ENCODE peak calls at places on chromosomes 7 and 10, in eight cellular contexts. One of them, this sample, is unnamed. For H3K4me1, the result is how much of the 10 kb centered on the place peaks cover.

GRCh38 chr7:46317256-46317655 is 396.2 kb upstream of the IGFBP3 start:
- DNase-seq in hepatocyte: no peak
- DNase-seq in endodermal cell: no peak
- DNase-seq in mammary epithelial cell: no peak
- DNase-seq in GM12878: no peak
- DNase-seq in HCT116: no peak
- DNase-seq in stomach: no peak
- DNase-seq in vagina: no peak
- DNase-seq in this sample: no peak

GRCh38 chr7:51226042-51226755 is 90.4 kb downstream of the COBL start:
- DNase-seq in hepatocyte: peak
- DNase-seq in vagina: peak
- DNase-seq in HCT116: no peak
- DNase-seq in endodermal cell: no peak
- DNase-seq in stomach: no peak
- DNase-seq in GM12878: no peak
- DNase-seq in mammary epithelial cell: peak
- DNase-seq in this sample: no peak

GRCh38 chr7:126185959-126186580 is 1066.7 kb downstream of the GRM8 start:
- DNase-seq in endodermal cell: peak
- DNase-seq in HCT116: no peak
- DNase-seq in mammary epithelial cell: peak
- DNase-seq in vagina: no peak
- DNase-seq in stomach: no peak
- DNase-seq in hepatocyte: no peak
- DNase-seq in GM12878: no peak
- DNase-seq in this sample: no peak

GRCh38 chr7:116443101-116443523 is 56.4 kb upstream of the CAV2 start:
- DNase-seq in stomach: no peak
- DNase-seq in GM12878: no peak
- DNase-seq in endodermal cell: no peak
- DNase-seq in HCT116: peak
- DNase-seq in hepatocyte: peak
- DNase-seq in vagina: no peak
- DNase-seq in mammary epithelial cell: peak
- DNase-seq in this sample: no peak

GRCh38 chr10:30749368-30749767 is 119.8 kb upstream of the LYZL2 start:
- DNase-seq in mammary epithelial cell: no peak
- DNase-seq in hepatocyte: no peak
- DNase-seq in HCT116: no peak
- DNase-seq in GM12878: no peak
- DNase-seq in vagina: no peak
- DNase-seq in stomach: no peak
- DNase-seq in endodermal cell: no peak
- DNase-seq in this sample: no peak

GRCh38 chr7:83248000-83248399 is 85.3 kb upstream of the PCLO start:
- DNase-seq in GM12878: no peak
- DNase-seq in mammary epithelial cell: no peak
- DNase-seq in stomach: no peak
- DNase-seq in endodermal cell: no peak
- DNase-seq in hepatocyte: no peak
- DNase-seq in vagina: no peak
- DNase-seq in HCT116: no peak
- DNase-seq in this sample: no peak

GRCh38 chr7:90804370-90804769 is 208.2 kb downstream of the CDK14 start:
- DNase-seq in GM12878: no peak
- DNase-seq in mammary epithelial cell: no peak
- DNase-seq in HCT116: no peak
- DNase-seq in stomach: no peak
- DNase-seq in vagina: no peak
- DNase-seq in endodermal cell: no peak
- DNase-seq in hepatocyte: no peak
- DNase-seq in this sample: no peak

GRCh38 chr10:5534880-5535856 is 10.4 kb downstream of the CALML3 start:
- DNase-seq in GM12878: no peak
- DNase-seq in endodermal cell: peak
- DNase-seq in stomach: no peak
- DNase-seq in mammary epithelial cell: peak
- DNase-seq in vagina: no peak
- DNase-seq in HCT116: no peak
- DNase-seq in hepatocyte: no peak
- DNase-seq in this sample: no peak

GRCh38 chr10:58970160-58970915 is 206.1 kb upstream of the PHYHIPL start:
- DNase-seq in GM12878: no peak
- DNase-seq in vagina: no peak
- DNase-seq in endodermal cell: no peak
- DNase-seq in hepatocyte: no peak
- DNase-seq in stomach: no peak
- DNase-seq in mammary epithelial cell: no peak
- DNase-seq in HCT116: no peak
- DNase-seq in this sample: no peak

GRCh38 chr10:89427629-89428028 is 13.3 kb downstream of the IFIT5 start:
- DNase-seq in hepatocyte: no peak
- DNase-seq in GM12878: no peak
- DNase-seq in vagina: no peak
- DNase-seq in mammary epithelial cell: peak
- DNase-seq in endodermal cell: no peak
- DNase-seq in stomach: no peak
- DNase-seq in HCT116: no peak
- DNase-seq in this sample: no peak

GRCh38 chr10:115844592-115844991 is 428.4 kb downstream of the GFRA1 start:
- DNase-seq in stomach: no peak
- DNase-seq in hepatocyte: peak
- DNase-seq in vagina: no peak
- DNase-seq in mammary epithelial cell: no peak
- DNase-seq in HCT116: no peak
- DNase-seq in GM12878: no peak
- DNase-seq in endodermal cell: no peak
- DNase-seq in this sample: no peak

GRCh38 chr10:33460461-33461294 is 126.2 kb upstream of the NRP1 start:
- DNase-seq in hepatocyte: peak
- DNase-seq in mammary epithelial cell: no peak
- DNase-seq in endodermal cell: no peak
- DNase-seq in stomach: peak
- DNase-seq in HCT116: no peak
- DNase-seq in vagina: no peak
- DNase-seq in GM12878: no peak
- DNase-seq in this sample: peak

GRCh38 chr7:617614-618538 is 98.2 kb upstream of the PDGFA start:
- DNase-seq in hepatocyte: peak
- DNase-seq in vagina: no peak
- DNase-seq in GM12878: no peak
- DNase-seq in stomach: no peak
- DNase-seq in HCT116: no peak
- DNase-seq in endodermal cell: no peak
- DNase-seq in mammary epithelial cell: no peak
- DNase-seq in this sample: peak

GRCh38 chr7:36794689-36795088 is 70.4 kb upstream of the AOAH start:
- DNase-seq in mammary epithelial cell: peak
- DNase-seq in GM12878: no peak
- DNase-seq in HCT116: no peak
- DNase-seq in stomach: no peak
- DNase-seq in vagina: no peak
- DNase-seq in endodermal cell: peak
- DNase-seq in hepatocyte: no peak
- DNase-seq in this sample: no peak

GRCh38 chr7:134155871-134156270 is 28.7 kb downstream of the LRGUK start:
- DNase-seq in mammary epithelial cell: no peak
- DNase-seq in stomach: no peak
- DNase-seq in GM12878: no peak
- DNase-seq in HCT116: no peak
- DNase-seq in endodermal cell: no peak
- DNase-seq in hepatocyte: no peak
- DNase-seq in vagina: no peak
- DNase-seq in this sample: no peak

GRCh38 chr10:58785354-58785753 is 272.7 kb downstream of the BICC1 start:
- DNase-seq in stomach: no peak
- DNase-seq in mammary epithelial cell: no peak
- DNase-seq in HCT116: no peak
- DNase-seq in GM12878: no peak
- DNase-seq in vagina: no peak
- DNase-seq in endodermal cell: no peak
- DNase-seq in hepatocyte: no peak
- DNase-seq in this sample: no peak

GRCh38 chr7:117014673-117015133 is 61.4 kb downstream of the ST7 start:
- DNase-seq in vagina: no peak
- DNase-seq in stomach: peak
- DNase-seq in endodermal cell: no peak
- DNase-seq in mammary epithelial cell: peak
- DNase-seq in GM12878: no peak
- DNase-seq in hepatocyte: peak
- DNase-seq in HCT116: no peak
- DNase-seq in this sample: peak

GRCh38 chr7:75639893-75640600 is 98.7 kb downstream of the HIP1 start:
- DNase-seq in stomach: no peak
- DNase-seq in mammary epithelial cell: no peak
- DNase-seq in vagina: no peak
- DNase-seq in HCT116: no peak
- DNase-seq in GM12878: no peak
- DNase-seq in endodermal cell: no peak
- DNase-seq in hepatocyte: no peak
- DNase-seq in this sample: no peak

GRCh38 chr7:151923097-151923876 is 33.0 kb upstream of the GALNTL5 start:
- DNase-seq in HCT116: no peak
- DNase-seq in hepatocyte: no peak
- DNase-seq in vagina: no peak
- DNase-seq in stomach: peak
- DNase-seq in GM12878: no peak
- DNase-seq in mammary epithelial cell: peak
- DNase-seq in endodermal cell: no peak
- DNase-seq in this sample: no peak

GRCh38 chr7:99204078-99204477 is 3.8 kb downstream of the KPNA7 start:
- DNase-seq in endodermal cell: no peak
- DNase-seq in stomach: no peak
- DNase-seq in hepatocyte: no peak
- DNase-seq in HCT116: no peak
- DNase-seq in vagina: no peak
- DNase-seq in GM12878: no peak
- DNase-seq in mammary epithelial cell: no peak
- DNase-seq in this sample: no peak

GRCh38 chr7:73570977-73571376 is 7.4 kb downstream of the TBL2 start:
- DNase-seq in mammary epithelial cell: no peak
- DNase-seq in HCT116: no peak
- DNase-seq in hepatocyte: no peak
- DNase-seq in endodermal cell: no peak
- DNase-seq in stomach: no peak
- DNase-seq in vagina: no peak
- DNase-seq in GM12878: no peak
- DNase-seq in this sample: no peak

GRCh38 chr10:96257944-96258343 is 13.4 kb downstream of the BLNK start:
- DNase-seq in endodermal cell: no peak
- DNase-seq in stomach: no peak
- DNase-seq in hepatocyte: no peak
- DNase-seq in GM12878: no peak
- DNase-seq in HCT116: no peak
- DNase-seq in mammary epithelial cell: no peak
- DNase-seq in vagina: peak
- DNase-seq in this sample: no peak

GRCh38 chr10:114767589-114768393 is 53.8 kb upstream of the FHIP2A start:
- DNase-seq in HCT116: no peak
- DNase-seq in hepatocyte: peak
- DNase-seq in vagina: no peak
- DNase-seq in endodermal cell: peak
- DNase-seq in stomach: peak
- DNase-seq in mammary epithelial cell: peak
- DNase-seq in GM12878: no peak
- DNase-seq in this sample: peak

DNA sequence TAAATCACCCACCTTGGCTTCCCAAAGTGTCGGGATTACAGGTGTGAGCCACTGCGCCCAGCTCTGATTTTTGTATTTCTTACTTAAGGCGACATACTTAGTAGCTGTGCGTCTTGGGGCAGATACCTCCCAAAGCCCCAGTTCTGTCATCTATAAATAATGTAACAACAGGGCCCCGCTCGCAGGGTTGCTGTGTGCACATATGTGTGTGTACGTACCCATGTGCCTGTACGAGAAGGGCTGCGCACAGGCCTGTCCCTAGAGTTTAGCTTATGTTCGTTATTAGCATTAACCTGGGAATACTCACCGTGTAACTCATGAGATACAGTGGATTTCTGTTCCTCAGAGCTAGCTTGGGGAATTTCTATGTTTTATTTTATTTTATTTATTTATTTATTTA is 103.6 kb downstream of the CUX1 start:
- DNase-seq in HCT116: no peak
- DNase-seq in vagina: no peak
- DNase-seq in GM12878: no peak
- DNase-seq in endodermal cell: no peak
- DNase-seq in stomach: no peak
- DNase-seq in mammary epithelial cell: no peak
- DNase-seq in hepatocyte: no peak
- DNase-seq in this sample: no peak
- H3K4me1 ChIP-seq in HCT116: half or more
- H3K4me1 ChIP-seq in vagina: under half
- H3K4me1 ChIP-seq in GM12878: under half
- H3K4me1 ChIP-seq in endodermal cell: under half
- H3K4me1 ChIP-seq in stomach: under half
- H3K4me1 ChIP-seq in mammary epithelial cell: under half
- H3K4me1 ChIP-seq in hepatocyte: under half
- H3K4me1 ChIP-seq in this sample: under half

GRCh38 chr7:104267701-104268368 is 60.0 kb upstream of the ORC5 start:
- DNase-seq in stomach: no peak
- DNase-seq in vagina: no peak
- DNase-seq in GM12878: no peak
- DNase-seq in HCT116: no peak
- DNase-seq in endodermal cell: no peak
- DNase-seq in mammary epithelial cell: peak
- DNase-seq in hepatocyte: no peak
- DNase-seq in this sample: no peak
- TF ChIP-seq CTCF in stomach: no peak
- TF ChIP-seq CTCF in vagina: no peak
- TF ChIP-seq CTCF in GM12878: peak
- TF ChIP-seq CTCF in HCT116: peak
- TF ChIP-seq CTCF in endodermal cell: peak
- TF ChIP-seq CTCF in mammary epithelial cell: peak
- TF ChIP-seq CTCF in hepatocyte: peak
- TF ChIP-seq CTCF in this sample: no peak

DNA sequence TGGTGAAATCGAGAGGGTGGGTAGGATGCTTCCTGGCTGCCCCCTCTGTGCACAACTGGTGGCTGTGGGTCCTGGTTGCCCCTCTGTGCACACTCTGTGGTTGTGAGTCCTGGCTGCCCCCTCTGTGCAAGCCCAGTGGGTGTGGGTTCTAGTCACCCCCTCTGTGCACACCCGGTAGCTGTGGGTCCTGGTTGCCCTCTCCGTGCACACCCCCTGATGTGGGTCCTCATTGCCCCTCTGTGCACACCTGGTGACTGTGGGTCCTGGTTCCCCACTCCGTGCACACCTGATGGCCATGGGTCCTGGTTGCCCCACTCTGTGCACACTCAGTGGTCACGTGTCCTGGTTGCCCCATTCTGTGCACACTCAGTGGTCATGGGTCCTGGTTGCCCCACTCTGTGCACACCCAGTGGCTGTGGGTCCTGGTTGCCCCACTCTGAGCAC is 20.3 kb upstream of the RET start:
- DNase-seq in GM12878: no peak
- DNase-seq in vagina: no peak
- DNase-seq in endodermal cell: peak
- DNase-seq in hepatocyte: no peak
- DNase-seq in mammary epithelial cell: no peak
- DNase-seq in stomach: no peak
- DNase-seq in HCT116: no peak
- DNase-seq in this sample: no peak
- H3K4me1 ChIP-seq in GM12878: under half
- H3K4me1 ChIP-seq in vagina: under half
- H3K4me1 ChIP-seq in endodermal cell: under half
- H3K4me1 ChIP-seq in hepatocyte: under half
- H3K4me1 ChIP-seq in mammary epithelial cell: under half
- H3K4me1 ChIP-seq in stomach: under half
- H3K4me1 ChIP-seq in HCT116: under half
- H3K4me1 ChIP-seq in this sample: under half

GRCh38 chr7:139768249-139768824 is 9.5 kb downstream of the HIPK2 start:
- DNase-seq in GM12878: no peak
- DNase-seq in hepatocyte: no peak
- DNase-seq in HCT116: no peak
- DNase-seq in mammary epithelial cell: no peak
- DNase-seq in vagina: peak
- DNase-seq in stomach: no peak
- DNase-seq in endodermal cell: peak
- DNase-seq in this sample: no peak
- TF ChIP-seq CTCF in GM12878: no peak
- TF ChIP-seq CTCF in hepatocyte: no peak
- TF ChIP-seq CTCF in HCT116: no peak
- TF ChIP-seq CTCF in mammary epithelial cell: no peak
- TF ChIP-seq CTCF in vagina: no peak
- TF ChIP-seq CTCF in stomach: no peak
- TF ChIP-seq CTCF in endodermal cell: no peak
- TF ChIP-seq CTCF in this sample: no peak